ENCODE peak calls at places on chromosomes 4 and X, in five cellular contexts. R, C, G, I and W are unnamed samples.

GRCh38 chr4:182564966-182565365 is 321.8 kb downstream of the TENM3 start:
- DNase-seq in C (no peak), I (no peak), G (no peak), R (no peak), W (no peak)

GRCh38 chrX:106728337-106728736 is 1.8 kb downstream of the RNF128 start:
- DNase-seq in I (no peak), C (no peak), G (no peak), R (no peak), W (no peak)

GRCh38 chr4:101345596-101346311 is 1.6 kb downstream of the PPP3CA start:
- DNase-seq in I (peak; percentile 50), C (peak; percentile 77), G (peak; percentile 77), R (peak; percentile 43), W (peak; percentile 28)

GRCh38 chrX:31423575-31424284 is 351.9 kb upstream of the FTHL17 start:
- DNase-seq in I (peak; percentile 44), G (peak; percentile 16), C (no peak), R (peak; percentile 47), W (peak; percentile 14)

GRCh38 chrX:50430917-50431316 is 39.7 kb downstream of the DGKK start:
- DNase-seq in R (no peak), G (no peak), I (no peak), C (no peak), W (no peak)

GRCh38 chrX:115650449-115650848 is 89.5 kb downstream of the PLS3 start:
- DNase-seq in I (no peak), G (no peak), C (no peak), R (no peak), W (no peak)

GRCh38 chr4:139524062-139524631 is 31.9 kb downstream of the SETD7 start:
- DNase-seq in C (no peak), R (no peak), I (no peak), G (no peak), W (no peak)

GRCh38 chr4:158209825-158210807 is at the start of gene TMEM144:
- DNase-seq in C (peak; percentile 92), I (peak; percentile 93), G (peak; percentile 96), R (peak; percentile 82), W (peak; percentile 88)

GRCh38 chr4:146330392-146330791 is 116.1 kb downstream of the REELD1 start:
- DNase-seq in C (no peak), I (peak; percentile 58), R (no peak), G (no peak), W (no peak)

GRCh38 chrX:154486396-154487207 is at the start of gene UBL4A:
- DNase-seq in C (peak; percentile 73), I (peak; percentile 15), G (peak; percentile 40), R (no peak), W (peak; percentile 66)

DNA sequence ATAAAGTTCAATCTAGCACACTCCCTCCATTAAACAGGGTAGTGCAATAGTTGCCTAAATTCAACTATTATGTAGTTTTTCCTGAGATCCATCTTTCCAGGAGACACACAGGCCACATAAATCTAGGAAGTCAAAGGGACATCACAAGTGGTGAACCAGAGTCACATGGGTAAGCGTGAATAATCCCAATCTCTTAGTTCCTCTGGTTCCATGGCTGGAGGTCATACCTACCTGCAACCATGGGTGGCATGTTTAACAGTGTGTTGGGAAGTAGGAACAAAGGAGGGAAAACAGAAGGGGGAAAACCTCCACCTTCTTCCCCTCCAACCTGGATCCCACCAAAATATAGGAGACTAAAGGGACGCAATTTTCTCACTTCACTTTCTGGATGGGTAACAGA is 2651.6 kb downstream of the ARAP2 start:
- DNase-seq in R (no peak), C (no peak), I (no peak), G (no peak), W (no peak)
- H3K9me3 ChIP-seq in R (no peaks in the 10 kb centered on the region), C (no peaks in the 10 kb centered on the region), I (peaks cover 2% of the 10 kb centered on the region), G (peaks cover 13% of the 10 kb centered on the region), W (no peaks in the 10 kb centered on the region)

DNA sequence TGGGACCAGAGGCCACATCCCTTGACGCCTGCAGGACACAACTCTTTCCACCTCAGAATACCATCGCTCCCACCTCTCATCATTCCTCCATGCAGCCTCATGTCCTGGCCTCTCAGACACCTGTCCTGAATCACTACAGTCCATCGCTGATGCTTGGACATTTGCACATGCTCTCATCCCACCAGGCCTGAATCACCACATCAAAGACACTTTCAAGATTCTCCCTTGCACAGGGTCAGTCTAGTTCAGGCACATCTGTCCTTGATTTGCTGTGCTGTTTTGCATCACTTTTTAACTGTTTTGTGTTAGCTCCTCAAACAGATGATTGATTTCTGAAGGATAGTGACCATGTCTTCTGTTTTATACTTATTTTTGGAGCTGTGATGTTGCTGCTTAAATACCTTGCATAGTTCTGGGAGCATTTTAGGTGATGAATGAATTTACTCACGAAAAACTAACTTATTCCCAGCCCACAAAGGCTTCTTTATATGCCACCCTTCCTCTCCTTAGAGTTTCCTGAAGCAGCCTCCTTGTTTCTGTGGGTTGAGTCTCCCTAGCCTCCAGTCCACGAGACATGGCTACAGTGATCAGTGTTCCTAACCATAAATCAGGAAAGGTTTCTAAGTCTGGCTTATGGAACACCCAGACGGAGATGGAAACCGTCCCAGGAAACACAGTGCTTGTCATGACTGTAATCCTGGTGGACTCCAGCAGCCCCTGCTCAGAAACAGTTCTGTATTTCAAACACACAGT is 2.7 kb downstream of the FAM114A1 start:
- DNase-seq in I (no peak), R (no peak), C (no peak), G (peak; percentile 49), W (no peak)
- TF ChIP-seq POLR2A in I (no peak), R (no peak), C (no peak), G (no peak), W (no peak)

GRCh38 chr4:166335256-166335938 is 462.4 kb downstream of the TLL1 start:
- DNase-seq in C (no peak), G (no peak), I (no peak), R (no peak), W (no peak)
- H3K36me3 ChIP-seq in C (no peaks in the 10 kb centered on the region), G (no peaks in the 10 kb centered on the region), I (no peaks in the 10 kb centered on the region), R (no peaks in the 10 kb centered on the region), W (no peaks in the 10 kb centered on the region)

GRCh38 chr4:176995-177394 is 52.7 kb downstream of the ZNF718 start:
- DNase-seq in I (no peak), C (no peak), R (no peak), G (no peak), W (no peak)

GRCh38 chr4:173666-174314 is 49.5 kb downstream of the ZNF718 start:
- DNase-seq in R (no peak), G (no peak), I (no peak), C (no peak), W (no peak)

GRCh38 chr4:175986-176385 is 51.7 kb downstream of the ZNF718 start:
- DNase-seq in G (no peak), C (no peak), R (no peak), I (no peak), W (no peak)
- H3K9me3 ChIP-seq in G (peaks cover 86% of the 10 kb centered on the region), C (no peaks in the 10 kb centered on the region), R (peaks cover 4% of the 10 kb centered on the region), I (peaks cover 2% of the 10 kb centered on the region), W (no peaks in the 10 kb centered on the region)

GRCh38 chr4:40778090-40778489 is 28.3 kb downstream of the NSUN7 start:
- DNase-seq in C (no peak), I (no peak), G (no peak), R (no peak), W (no peak)
- TF ChIP-seq POLR2A in C (no peak), I (no peak), G (no peak), R (no peak), W (no peak)

GRCh38 chr4:41427306-41427882 is 110.6 kb upstream of the LIMCH1 start:
- DNase-seq in I (peak; percentile 98), G (peak; percentile 29), R (no peak), C (no peak), W (no peak)

GRCh38 chr4:41426523-41426922 is 111.4 kb upstream of the LIMCH1 start:
- DNase-seq in I (peak; percentile 89), C (no peak), G (no peak), R (no peak), W (no peak)

GRCh38 chr4:41430796-41431195 is 107.2 kb upstream of the LIMCH1 start:
- DNase-seq in C (no peak), I (no peak), R (no peak), G (no peak), W (no peak)

GRCh38 chr4:41428941-41429669 is 108.9 kb upstream of the LIMCH1 start:
- DNase-seq in C (no peak), G (no peak), I (no peak), R (no peak), W (peak; percentile 42)

DNA sequence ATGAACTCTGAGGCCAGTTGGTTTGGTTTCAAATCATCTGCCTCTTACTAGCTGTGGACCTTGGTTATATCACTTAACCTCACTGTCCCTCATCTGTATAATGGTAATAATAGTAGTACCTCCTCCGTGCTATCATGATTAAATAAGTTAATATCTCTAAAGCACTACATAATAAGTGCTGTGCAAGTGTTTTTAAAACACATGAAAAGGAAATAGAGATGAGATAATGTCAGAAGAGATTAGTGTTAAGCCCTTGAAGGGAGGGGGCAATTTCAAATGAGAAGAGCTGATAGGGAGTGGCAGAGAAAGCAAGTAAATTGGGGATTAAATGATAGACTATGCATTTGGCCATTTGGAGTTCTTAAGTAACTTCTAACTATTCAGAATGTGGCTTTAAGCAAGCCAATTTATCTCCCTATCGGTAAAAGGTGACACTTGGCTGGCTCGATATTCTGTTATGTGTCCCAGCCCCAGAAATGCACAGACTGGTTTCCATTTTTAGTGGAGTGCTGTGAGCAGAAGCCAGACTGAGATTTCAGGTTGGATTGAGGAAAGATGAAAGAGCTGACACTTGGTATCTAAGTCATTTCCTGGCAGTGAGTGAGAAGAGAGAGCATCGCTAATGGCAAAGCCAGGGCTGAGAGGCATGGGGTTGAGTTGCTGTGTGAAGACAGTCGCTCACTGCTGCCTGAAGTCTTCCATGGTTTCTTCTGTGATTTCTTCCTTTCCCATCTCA is 109.6 kb upstream of the LIMCH1 start:
- DNase-seq in R (no peak), G (no peak), C (no peak), I (peak; percentile 50), W (no peak)
- H3K36me3 ChIP-seq in R (no peaks in the 10 kb centered on the region), G (no peaks in the 10 kb centered on the region), C (no peaks in the 10 kb centered on the region), I (no peaks in the 10 kb centered on the region), W (no peaks in the 10 kb centered on the region)

GRCh38 chrX:66200855-66201795 is 37.1 kb downstream of the HEPH start:
- DNase-seq in G (no peak), I (no peak), R (no peak), C (no peak), W (no peak)

GRCh38 chrX:66200050-66200664 is 36.1 kb downstream of the HEPH start:
- DNase-seq in R (no peak), G (no peak), I (no peak), C (no peak), W (no peak)

DNA sequence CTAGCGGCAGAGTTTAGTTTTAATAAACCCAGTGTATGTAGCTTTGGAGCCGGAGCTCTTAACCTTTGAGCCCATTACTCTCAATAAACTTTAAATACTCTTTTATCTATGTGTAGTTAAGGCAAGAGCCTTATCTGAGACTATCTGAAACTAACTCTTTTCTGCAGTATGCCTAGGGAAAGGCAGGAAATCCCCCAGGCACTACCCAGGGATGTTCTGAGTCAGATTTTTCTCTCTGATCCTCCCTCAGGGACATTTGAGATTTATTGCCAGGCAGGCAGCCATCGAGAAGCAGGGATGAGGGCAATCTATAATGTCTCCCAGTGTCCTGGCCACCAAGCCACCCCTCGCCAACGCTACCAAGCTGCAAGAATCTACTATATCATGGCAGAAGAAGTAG is 39.1 kb downstream of the HEPH start:
- DNase-seq in I (no peak), R (no peak), G (no peak), C (no peak), W (no peak)
- H3K9me3 ChIP-seq in I (no peaks in the 10 kb centered on the region), R (no peaks in the 10 kb centered on the region), G (no peaks in the 10 kb centered on the region), C (no peaks in the 10 kb centered on the region), W (no peaks in the 10 kb centered on the region)

GRCh38 chr4:98803287-98803677 is 125.7 kb downstream of the EIF4E start:
- DNase-seq in C (no peak), R (no peak), I (no peak), G (no peak), W (no peak)
- TF ChIP-seq POLR2A in C (no peak), R (no peak), I (no peak), G (no peak), W (no peak)